ENCODE peak calls at places on chromosomes 6 and 20, in five cellular contexts. S, V, P, E and G are unnamed samples.

GRCh38 chr6:13554929-13555333 is 19.5 kb upstream of the SIRT5 start:
- DNase-seq in S (no peak), V (no peak), P (peak), E (no peak), G (peak)

GRCh38 chr6:10555625-10556309 is 34.6 kb downstream of the GCNT2 start:
- DNase-seq in S (no peak), V (no peak), P (peak), E (no peak), G (peak)

GRCh38 chr20:40689943-40690835 is 1.2 kb upstream of the MAFB start:
- DNase-seq in S (peak), V (peak), P (peak), E (peak), G (peak)

GRCh38 chr6:2179950-2180349 is 65.5 kb downstream of the GMDS start:
- DNase-seq in S (no peak), V (no peak), P (no peak), E (no peak), G (no peak)

GRCh38 chr20:10790013-10790412 is 116.2 kb upstream of the JAG1 start:
- DNase-seq in S (no peak), V (no peak), P (no peak), E (no peak), G (no peak)

GRCh38 chr6:113315879-113316278 is 541.3 kb upstream of the MARCKS start:
- DNase-seq in S (no peak), V (no peak), P (no peak), E (no peak), G (no peak)

GRCh38 chr6:31734703-31735500 is 1.4 kb downstream of the CLIC1 start:
- DNase-seq in S (peak), V (peak), P (peak), E (peak), G (peak)

GRCh38 chr20:61941721-61942405 is 123.8 kb downstream of the TAF4 start:
- DNase-seq in S (no peak), V (no peak), P (no peak), E (peak), G (no peak)

GRCh38 chr20:51750037-51750769 is 18.0 kb downstream of the ATP9A start:
- DNase-seq in S (no peak), V (no peak), P (peak), E (no peak), G (peak)

GRCh38 chr20:16758459-16759160 is 10.5 kb downstream of the OTOR start:
- DNase-seq in S (no peak), V (no peak), P (no peak), E (no peak), G (no peak)

GRCh38 chr6:111326563-111326962 is 156.5 kb downstream of the REV3L start:
- DNase-seq in S (no peak), V (no peak), P (no peak), E (no peak), G (no peak)

GRCh38 chr6:144083172-144083571 is 12.2 kb downstream of the SF3B5 start:
- DNase-seq in S (no peak), V (no peak), P (no peak), E (no peak), G (no peak)

GRCh38 chr6:56954389-56955170 is at the start of gene BEND6:
- DNase-seq in S (no peak), V (peak), P (peak), E (peak), G (peak)

GRCh38 chr6:4776493-4776966 is 326 bp downstream of the CDYL start:
- DNase-seq in S (peak), V (no peak), P (peak), E (no peak), G (no peak)

GRCh38 chr20:20824924-20825584 is 112.6 kb upstream of the RALGAPA2 start:
- DNase-seq in S (peak), V (peak), P (peak), E (peak), G (no peak)

GRCh38 chr6:90190181-90190580 is 106.5 kb downstream of the BACH2 start:
- DNase-seq in S (no peak), V (no peak), P (no peak), E (no peak), G (peak)

GRCh38 chr20:60715172-60715571 is 536.9 kb upstream of the CDH4 start:
- DNase-seq in S (no peak), V (no peak), P (no peak), E (no peak), G (no peak)